ENCODE peak calls at places on chromosomes 13 and 19, in six cellular contexts. O is IMR-90, A is H9, J is mesendoderm, N is mesenchymal stem cell, X is H1. P is an unnamed sample.

GRCh38 chr13:42102961-42103688 is 54.7 kb downstream of the DGKH start:
- DNase-seq in O (peak), A (no peak), J (no peak), N (no peak), X (no peak), P (no peak)

GRCh38 chr19:32232449-32232848 is 113.0 kb upstream of the ZNF507 start:
- DNase-seq in O (no peak), A (no peak), J (no peak), N (no peak), X (no peak), P (no peak)

GRCh38 chr13:48645845-48646244 is 7.9 kb upstream of the CYSLTR2 start:
- DNase-seq in O (no peak), A (no peak), J (peak), N (no peak), X (no peak), P (no peak)

GRCh38 chr19:13929340-13929739 is 8.9 kb downstream of the PODNL1 start:
- DNase-seq in O (no peak), A (no peak), J (no peak), N (no peak), X (no peak), P (no peak)

GRCh38 chr13:86907116-86907515 is 764.1 kb upstream of the SLITRK5 start:
- DNase-seq in O (peak), A (no peak), J (no peak), N (peak), X (no peak), P (no peak)

GRCh38 chr13:112522578-112522977 is 65.4 kb downstream of the TUBGCP3 start:
- DNase-seq in O (peak), A (no peak), J (no peak), N (peak), X (no peak), P (no peak)

GRCh38 chr19:43847884-43848283 is 20.8 kb downstream of the ZNF283 start:
- DNase-seq in O (no peak), A (no peak), J (peak), N (no peak), X (no peak), P (no peak)

GRCh38 chr19:872266-872951 is 12.9 kb downstream of the CFD start:
- DNase-seq in O (peak), A (peak), J (peak), N (peak), X (no peak), P (no peak)

GRCh38 chr19:49017666-49018351 is 918 bp upstream of the LHB start:
- DNase-seq in O (peak), A (peak), J (peak), N (peak), X (no peak), P (no peak)

GRCh38 chr13:27005556-27005955 is 166.1 kb downstream of the USP12 start:
- DNase-seq in O (no peak), A (no peak), J (no peak), N (no peak), X (no peak), P (no peak)

GRCh38 chr13:46735425-46735824 is 61.5 kb downstream of the ESD start:
- DNase-seq in O (no peak), A (no peak), J (no peak), N (no peak), X (no peak), P (no peak)
- H3K4me2 ChIP-seq in O (no peak), A (no peak), J (no peak), N (no peak), X (no peak), P (no peak)

GRCh38 chr19:6196361-6196760 is 60.9 kb downstream of the ACSBG2 start:
- DNase-seq in O (no peak), A (no peak), J (no peak), N (no peak), X (no peak), P (no peak)
- H3K9ac ChIP-seq in O (no peak), A (no peak), J (no peak), N (no peak), X (no peak), P (no peak)

GRCh38 chr19:6586056-6586455 is 4.9 kb downstream of the CD70 start:
- DNase-seq in O (no peak), A (no peak), J (no peak), N (no peak), X (no peak), P (no peak)

GRCh38 chr19:6586726-6587092 is 4.2 kb downstream of the CD70 start:
- DNase-seq in O (no peak), A (no peak), J (no peak), N (no peak), X (no peak), P (no peak)

GRCh38 chr19:6588508-6589345 is 2.2 kb downstream of the CD70 start:
- DNase-seq in O (no peak), A (no peak), J (no peak), N (no peak), X (no peak), P (no peak)

GRCh38 chr19:6587998-6588507 is 2.9 kb downstream of the CD70 start:
- DNase-seq in O (no peak), A (no peak), J (peak), N (no peak), X (no peak), P (no peak)

GRCh38 chr19:6587093-6587820 is 3.7 kb downstream of the CD70 start:
- DNase-seq in O (no peak), A (peak), J (peak), N (no peak), X (no peak), P (no peak)
- H3K23ac ChIP-seq in O (no peak), A (no peak), J (no peak), N (no peak), X (no peak), P (peak)

DNA sequence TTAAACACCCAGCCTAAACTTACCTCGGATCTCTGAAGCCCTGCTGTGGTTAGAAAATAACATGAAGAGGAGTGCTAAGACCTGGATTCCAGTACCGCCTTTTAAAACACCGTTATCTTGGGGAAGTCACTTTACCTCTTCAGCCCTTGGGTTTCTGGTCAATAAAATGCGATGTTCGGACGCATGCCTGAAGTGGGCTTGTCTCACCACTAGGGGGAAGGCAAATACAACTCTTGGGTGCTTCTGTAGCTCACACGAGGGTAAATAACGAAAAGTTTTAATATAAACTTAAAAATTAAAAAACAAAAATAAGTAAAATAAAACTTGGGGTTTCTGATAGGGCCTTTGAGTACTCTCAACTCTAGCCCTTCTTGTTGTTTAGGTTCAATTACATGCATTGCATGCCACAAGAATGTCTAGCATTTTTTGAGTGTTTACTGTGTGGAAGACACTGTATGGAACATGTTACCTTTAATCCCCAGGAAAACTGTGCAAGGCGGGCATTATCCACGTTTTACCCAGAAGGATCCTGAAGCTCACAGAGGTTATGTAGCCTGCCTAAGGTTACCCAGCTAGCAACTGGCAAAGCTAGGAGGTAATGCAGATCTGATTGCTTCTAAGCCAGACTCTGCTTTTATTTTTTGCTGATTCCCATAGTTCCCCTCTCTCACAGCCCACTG is 240.4 kb downstream of the LMO7 start:
- DNase-seq in O (peak), A (peak), J (peak), N (peak), X (peak), P (peak)
- H3K4me2 ChIP-seq in O (no peak), A (no peak), J (no peak), N (peak), X (peak), P (no peak)

GRCh38 chr19:40703029-40703755 is 12.7 kb upstream of the NUMBL start:
- DNase-seq in O (no peak), A (no peak), J (no peak), N (no peak), X (no peak), P (no peak)
- H3K9ac ChIP-seq in O (no peak), A (no peak), J (no peak), N (no peak), X (no peak), P (peak)

DNA sequence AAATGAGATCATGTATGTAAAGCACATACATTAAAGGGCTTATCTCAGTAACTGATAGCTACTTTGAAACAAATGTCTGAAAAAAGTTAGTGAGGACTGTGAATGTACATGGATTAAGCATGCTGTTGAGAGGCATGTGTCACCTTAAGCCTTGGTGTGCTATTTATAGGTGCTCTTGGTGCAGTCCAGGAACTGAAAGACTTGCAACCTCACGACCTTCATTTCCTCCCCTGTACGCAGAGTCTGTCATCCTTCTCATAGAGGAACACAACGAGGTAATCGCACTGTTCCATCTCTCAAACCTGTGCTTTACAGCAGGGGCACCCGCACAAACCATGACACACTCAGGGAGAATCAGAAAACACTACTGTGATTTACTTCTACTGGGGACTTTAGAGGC is 65.6 kb downstream of the UFM1 start:
- DNase-seq in O (no peak), A (no peak), J (peak), N (no peak), X (no peak), P (no peak)
- H3K23ac ChIP-seq in O (no peak), A (no peak), J (no peak), N (no peak), X (no peak), P (no peak)

DNA sequence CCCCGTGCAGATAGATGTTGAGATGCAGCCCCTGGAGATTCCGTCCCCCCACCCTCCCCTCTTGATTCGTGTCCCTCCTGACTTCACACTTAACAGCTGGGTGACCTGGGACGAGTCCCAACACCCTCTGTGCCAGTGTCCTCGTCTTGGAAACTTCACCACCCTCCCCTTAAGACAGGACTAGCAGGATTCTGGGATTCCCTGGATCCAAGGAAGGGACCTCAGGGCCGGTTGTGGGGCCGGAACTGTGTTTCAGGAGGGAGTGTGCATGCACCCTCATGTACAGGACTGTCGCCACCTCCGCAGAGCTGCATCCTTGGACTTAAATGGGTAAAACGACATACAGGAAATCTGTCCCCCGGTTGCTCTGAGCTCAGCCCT is 952 bp downstream of the MYO9B start:
- DNase-seq in O (no peak), A (no peak), J (peak), N (no peak), X (no peak), P (no peak)
- H3K4me2 ChIP-seq in O (peak), A (peak), J (peak), N (peak), X (peak), P (peak)

GRCh38 chr13:68467160-68467559 is 1237.0 kb upstream of the PCDH9 start:
- DNase-seq in O (no peak), A (no peak), J (no peak), N (no peak), X (no peak), P (no peak)
- H3K9ac ChIP-seq in O (no peak), A (no peak), J (no peak), N (no peak), X (no peak), P (no peak)

GRCh38 chr19:7063339-7063738 is 4.9 kb upstream of the MBD3L3 start:
- DNase-seq in O (no peak), A (no peak), J (no peak), N (no peak), X (no peak), P (no peak)
- H3K23ac ChIP-seq in O (no peak), A (no peak), J (no peak), N (no peak), X (no peak), P (no peak)

P was measured in neuronal stem cell.